ENCODE peak calls at places on chromosomes 7 and 10, in nine cellular contexts. One of them, this sample, is unnamed. For H3K9me3, the result is how much of the 10 kb centered on the place peaks cover.

GRCh38 chr7:78038465-78039080 is 240.0 kb downstream of the PHTF2 start:
- DNase-seq in BE2C: no peak
- DNase-seq in T-helper 17 cell: no peak
- DNase-seq in AG04450: no peak
- DNase-seq in heart left ventricle: no peak
- DNase-seq in prostate gland: no peak
- DNase-seq in IMR-90: no peak
- DNase-seq in adipocyte: no peak
- DNase-seq in psoas muscle: no peak
- DNase-seq in this sample: no peak

GRCh38 chr7:69457912-69458491 is 140.3 kb upstream of the AUTS2 start:
- DNase-seq in prostate gland: no peak
- DNase-seq in T-helper 17 cell: no peak
- DNase-seq in heart left ventricle: peak
- DNase-seq in IMR-90: no peak
- DNase-seq in AG04450: no peak
- DNase-seq in psoas muscle: peak
- DNase-seq in adipocyte: peak
- DNase-seq in BE2C: peak
- DNase-seq in this sample: peak

GRCh38 chr7:82019538-82019937 is 249.7 kb upstream of the HGF start:
- DNase-seq in AG04450: no peak
- DNase-seq in psoas muscle: no peak
- DNase-seq in IMR-90: no peak
- DNase-seq in prostate gland: no peak
- DNase-seq in T-helper 17 cell: no peak
- DNase-seq in heart left ventricle: no peak
- DNase-seq in adipocyte: no peak
- DNase-seq in BE2C: no peak
- DNase-seq in this sample: no peak

GRCh38 chr7:4707980-4708411 is 25.9 kb downstream of the FOXK1 start:
- DNase-seq in BE2C: no peak
- DNase-seq in heart left ventricle: no peak
- DNase-seq in IMR-90: no peak
- DNase-seq in adipocyte: no peak
- DNase-seq in AG04450: no peak
- DNase-seq in T-helper 17 cell: no peak
- DNase-seq in prostate gland: no peak
- DNase-seq in psoas muscle: no peak
- DNase-seq in this sample: peak

GRCh38 chr10:3054183-3054815 is 13.0 kb upstream of the PFKP start:
- DNase-seq in BE2C: no peak
- DNase-seq in T-helper 17 cell: no peak
- DNase-seq in adipocyte: no peak
- DNase-seq in IMR-90: peak
- DNase-seq in AG04450: no peak
- DNase-seq in heart left ventricle: no peak
- DNase-seq in prostate gland: no peak
- DNase-seq in psoas muscle: no peak
- DNase-seq in this sample: no peak

GRCh38 chr10:44343836-44344235 is 41.1 kb downstream of the CXCL12 start:
- DNase-seq in heart left ventricle: no peak
- DNase-seq in IMR-90: no peak
- DNase-seq in prostate gland: no peak
- DNase-seq in AG04450: no peak
- DNase-seq in psoas muscle: no peak
- DNase-seq in T-helper 17 cell: no peak
- DNase-seq in adipocyte: no peak
- DNase-seq in BE2C: no peak
- DNase-seq in this sample: peak

GRCh38 chr10:49169776-49170175 is 18.4 kb downstream of the TMEM273 start:
- DNase-seq in adipocyte: no peak
- DNase-seq in AG04450: no peak
- DNase-seq in BE2C: no peak
- DNase-seq in T-helper 17 cell: no peak
- DNase-seq in prostate gland: no peak
- DNase-seq in IMR-90: no peak
- DNase-seq in psoas muscle: no peak
- DNase-seq in heart left ventricle: no peak
- DNase-seq in this sample: no peak

GRCh38 chr7:152196391-152196790 is 170.9 kb downstream of the GALNT11 start:
- DNase-seq in psoas muscle: no peak
- DNase-seq in adipocyte: no peak
- DNase-seq in T-helper 17 cell: no peak
- DNase-seq in prostate gland: no peak
- DNase-seq in AG04450: no peak
- DNase-seq in heart left ventricle: no peak
- DNase-seq in IMR-90: no peak
- DNase-seq in BE2C: no peak
- DNase-seq in this sample: no peak

GRCh38 chr10:12768156-12768731 is 233.3 kb downstream of the CCDC3 start:
- DNase-seq in heart left ventricle: no peak
- DNase-seq in AG04450: no peak
- DNase-seq in BE2C: no peak
- DNase-seq in adipocyte: peak
- DNase-seq in IMR-90: peak
- DNase-seq in prostate gland: no peak
- DNase-seq in psoas muscle: no peak
- DNase-seq in T-helper 17 cell: no peak
- DNase-seq in this sample: no peak

GRCh38 chr10:30041394-30042105 is 17.8 kb downstream of the JCAD start:
- DNase-seq in psoas muscle: no peak
- DNase-seq in adipocyte: no peak
- DNase-seq in prostate gland: no peak
- DNase-seq in AG04450: no peak
- DNase-seq in IMR-90: no peak
- DNase-seq in BE2C: no peak
- DNase-seq in T-helper 17 cell: no peak
- DNase-seq in heart left ventricle: no peak
- DNase-seq in this sample: no peak

GRCh38 chr7:48141551-48141950 is 29.7 kb upstream of the ABCA13 start:
- DNase-seq in heart left ventricle: no peak
- DNase-seq in T-helper 17 cell: no peak
- DNase-seq in psoas muscle: no peak
- DNase-seq in BE2C: no peak
- DNase-seq in adipocyte: no peak
- DNase-seq in AG04450: no peak
- DNase-seq in IMR-90: no peak
- DNase-seq in prostate gland: no peak
- DNase-seq in this sample: no peak

GRCh38 chr10:77160679-77161078 is 476.9 kb downstream of the KCNMA1 start:
- DNase-seq in BE2C: no peak
- DNase-seq in heart left ventricle: no peak
- DNase-seq in prostate gland: no peak
- DNase-seq in AG04450: peak
- DNase-seq in T-helper 17 cell: no peak
- DNase-seq in IMR-90: peak
- DNase-seq in adipocyte: peak
- DNase-seq in psoas muscle: no peak
- DNase-seq in this sample: no peak

GRCh38 chr10:117373848-117374505 is 1.3 kb downstream of the PDZD8 start:
- DNase-seq in BE2C: peak
- DNase-seq in heart left ventricle: peak
- DNase-seq in prostate gland: peak
- DNase-seq in AG04450: no peak
- DNase-seq in psoas muscle: peak
- DNase-seq in adipocyte: peak
- DNase-seq in T-helper 17 cell: no peak
- DNase-seq in IMR-90: peak
- DNase-seq in this sample: peak

GRCh38 chr7:153043440-153043839 is 283.9 kb downstream of the ACTR3B start:
- DNase-seq in adipocyte: no peak
- DNase-seq in psoas muscle: no peak
- DNase-seq in BE2C: no peak
- DNase-seq in AG04450: no peak
- DNase-seq in T-helper 17 cell: no peak
- DNase-seq in heart left ventricle: no peak
- DNase-seq in prostate gland: no peak
- DNase-seq in IMR-90: no peak
- DNase-seq in this sample: no peak

GRCh38 chr10:27838291-27838690 is 92.7 kb upstream of the MKX start:
- DNase-seq in heart left ventricle: no peak
- DNase-seq in adipocyte: peak
- DNase-seq in T-helper 17 cell: no peak
- DNase-seq in IMR-90: no peak
- DNase-seq in BE2C: no peak
- DNase-seq in prostate gland: no peak
- DNase-seq in AG04450: no peak
- DNase-seq in psoas muscle: no peak
- DNase-seq in this sample: no peak

GRCh38 chr10:84375011-84375410 is 46.6 kb downstream of the CCSER2 start:
- DNase-seq in T-helper 17 cell: no peak
- DNase-seq in BE2C: peak
- DNase-seq in heart left ventricle: peak
- DNase-seq in prostate gland: peak
- DNase-seq in adipocyte: peak
- DNase-seq in AG04450: peak
- DNase-seq in psoas muscle: no peak
- DNase-seq in IMR-90: peak
- DNase-seq in this sample: no peak

GRCh38 chr10:6070647-6071046 is 8.5 kb upstream of the IL2RA start:
- DNase-seq in heart left ventricle: no peak
- DNase-seq in AG04450: no peak
- DNase-seq in adipocyte: no peak
- DNase-seq in IMR-90: no peak
- DNase-seq in prostate gland: no peak
- DNase-seq in psoas muscle: no peak
- DNase-seq in T-helper 17 cell: no peak
- DNase-seq in BE2C: no peak
- DNase-seq in this sample: no peak
- H3K9me3 ChIP-seq in heart left ventricle: under half
- H3K9me3 ChIP-seq in AG04450: under half
- H3K9me3 ChIP-seq in adipocyte: under half
- H3K9me3 ChIP-seq in IMR-90: under half
- H3K9me3 ChIP-seq in prostate gland: under half
- H3K9me3 ChIP-seq in psoas muscle: under half
- H3K9me3 ChIP-seq in T-helper 17 cell: under half
- H3K9me3 ChIP-seq in BE2C: under half
- H3K9me3 ChIP-seq in this sample: under half

GRCh38 chr10:133239990-133240389 is 2.3 kb downstream of the VENTX start:
- DNase-seq in BE2C: no peak
- DNase-seq in T-helper 17 cell: no peak
- DNase-seq in AG04450: no peak
- DNase-seq in heart left ventricle: no peak
- DNase-seq in adipocyte: no peak
- DNase-seq in IMR-90: no peak
- DNase-seq in prostate gland: no peak
- DNase-seq in psoas muscle: no peak
- DNase-seq in this sample: no peak
- H3K9me3 ChIP-seq in BE2C: under half
- H3K9me3 ChIP-seq in T-helper 17 cell: under half
- H3K9me3 ChIP-seq in AG04450: under half
- H3K9me3 ChIP-seq in heart left ventricle: under half
- H3K9me3 ChIP-seq in adipocyte: under half
- H3K9me3 ChIP-seq in IMR-90: under half
- H3K9me3 ChIP-seq in prostate gland: under half
- H3K9me3 ChIP-seq in psoas muscle: under half
- H3K9me3 ChIP-seq in this sample: under half

DNA sequence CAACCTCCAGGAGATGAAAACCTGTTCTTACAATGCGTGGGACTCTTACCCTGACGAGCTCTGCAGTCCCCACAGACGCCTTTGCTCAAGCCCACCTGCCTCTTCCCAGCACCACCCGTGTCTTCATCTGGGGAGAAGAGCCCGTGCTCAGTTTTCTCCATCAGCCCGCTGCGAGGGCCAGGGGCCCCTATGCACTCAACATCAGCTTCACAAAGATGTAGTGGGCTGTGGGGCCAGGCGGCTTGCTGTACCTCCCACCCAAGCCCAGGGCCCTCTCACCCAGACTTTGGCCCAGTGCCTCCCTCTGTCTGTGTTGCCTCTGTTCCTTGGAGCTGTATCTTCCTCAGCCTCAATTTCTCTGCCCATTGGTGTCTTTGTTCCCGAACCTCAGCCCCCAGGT is 436.6 kb downstream of the DNAJB6 start:
- DNase-seq in psoas muscle: no peak
- DNase-seq in prostate gland: no peak
- DNase-seq in IMR-90: no peak
- DNase-seq in AG04450: no peak
- DNase-seq in T-helper 17 cell: no peak
- DNase-seq in BE2C: no peak
- DNase-seq in heart left ventricle: no peak
- DNase-seq in adipocyte: no peak
- DNase-seq in this sample: no peak
- H3K9me3 ChIP-seq in psoas muscle: under half
- H3K9me3 ChIP-seq in prostate gland: under half
- H3K9me3 ChIP-seq in IMR-90: half or more
- H3K9me3 ChIP-seq in AG04450: half or more
- H3K9me3 ChIP-seq in T-helper 17 cell: under half
- H3K9me3 ChIP-seq in BE2C: under half
- H3K9me3 ChIP-seq in heart left ventricle: under half
- H3K9me3 ChIP-seq in adipocyte: under half
- H3K9me3 ChIP-seq in this sample: under half

DNA sequence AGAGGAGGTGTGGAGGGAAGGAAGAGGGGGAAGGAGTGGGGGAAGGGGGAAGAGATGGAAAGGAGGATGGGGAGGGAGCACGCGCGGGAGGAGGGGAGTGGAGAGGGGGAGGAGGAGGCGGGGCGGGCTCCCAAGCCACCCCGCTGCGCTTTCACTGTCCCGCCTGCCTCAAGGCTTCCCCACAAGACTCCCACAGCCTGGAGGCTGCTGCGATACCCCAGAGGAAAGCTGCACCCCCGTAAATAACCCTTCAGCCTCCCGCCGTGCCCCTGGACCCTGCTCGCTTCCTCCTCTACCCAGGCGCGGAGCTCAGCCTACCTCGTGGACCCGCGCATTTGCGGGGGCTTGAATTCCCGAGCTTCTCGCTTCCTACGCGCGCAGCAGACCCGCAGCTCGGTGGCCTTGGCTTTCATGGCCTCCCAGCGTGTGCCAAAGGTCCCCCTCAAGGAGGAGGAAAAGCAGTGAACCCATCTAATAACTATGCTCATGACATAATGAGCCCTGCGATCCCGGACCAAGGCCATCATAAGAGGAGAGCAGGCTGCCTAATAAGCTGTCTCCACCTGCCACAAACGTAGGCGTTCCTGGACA is at the start of gene C10orf67:
- DNase-seq in psoas muscle: peak
- DNase-seq in AG04450: no peak
- DNase-seq in BE2C: no peak
- DNase-seq in IMR-90: peak
- DNase-seq in adipocyte: peak
- DNase-seq in prostate gland: no peak
- DNase-seq in heart left ventricle: peak
- DNase-seq in T-helper 17 cell: peak
- DNase-seq in this sample: peak
- H3K9me3 ChIP-seq in psoas muscle: under half
- H3K9me3 ChIP-seq in AG04450: under half
- H3K9me3 ChIP-seq in BE2C: under half
- H3K9me3 ChIP-seq in IMR-90: under half
- H3K9me3 ChIP-seq in adipocyte: under half
- H3K9me3 ChIP-seq in prostate gland: under half
- H3K9me3 ChIP-seq in heart left ventricle: under half
- H3K9me3 ChIP-seq in T-helper 17 cell: under half
- H3K9me3 ChIP-seq in this sample: under half